ENCODE peak calls at places on chromosomes 1 and 21, in nine cellular contexts. One of them, this sample, is unnamed.

GRCh38 chr1:153922076-153922837 is 515 bp downstream of the GATAD2B start:
- DNase-seq in neural progenitor cell: peak
- DNase-seq in colonic mucosa: peak
- DNase-seq in sigmoid colon: no peak
- DNase-seq in brain microvascular endothelial cell: no peak
- DNase-seq in left ventricle myocardium inferior: peak
- DNase-seq in NB4: peak
- DNase-seq in RWPE1: peak
- DNase-seq in HFFc6: no peak
- DNase-seq in this sample: no peak

GRCh38 chr1:160657477-160657820 is 10.6 kb upstream of the SLAMF1 start:
- DNase-seq in NB4: peak
- DNase-seq in neural progenitor cell: no peak
- DNase-seq in left ventricle myocardium inferior: no peak
- DNase-seq in RWPE1: no peak
- DNase-seq in sigmoid colon: no peak
- DNase-seq in HFFc6: no peak
- DNase-seq in brain microvascular endothelial cell: no peak
- DNase-seq in colonic mucosa: no peak
- DNase-seq in this sample: no peak

GRCh38 chr21:37684577-37684976 is 231.7 kb downstream of the KCNJ6 start:
- DNase-seq in left ventricle myocardium inferior: no peak
- DNase-seq in RWPE1: no peak
- DNase-seq in colonic mucosa: no peak
- DNase-seq in sigmoid colon: no peak
- DNase-seq in NB4: no peak
- DNase-seq in brain microvascular endothelial cell: no peak
- DNase-seq in HFFc6: no peak
- DNase-seq in neural progenitor cell: no peak
- DNase-seq in this sample: no peak

GRCh38 chr1:61491497-61491896 is 233.4 kb downstream of the TM2D1 start:
- DNase-seq in neural progenitor cell: no peak
- DNase-seq in RWPE1: no peak
- DNase-seq in brain microvascular endothelial cell: no peak
- DNase-seq in colonic mucosa: no peak
- DNase-seq in NB4: no peak
- DNase-seq in HFFc6: peak
- DNase-seq in sigmoid colon: peak
- DNase-seq in left ventricle myocardium inferior: no peak
- DNase-seq in this sample: no peak

GRCh38 chr1:7121622-7121988 is 336.4 kb downstream of the CAMTA1 start:
- DNase-seq in sigmoid colon: peak
- DNase-seq in colonic mucosa: no peak
- DNase-seq in brain microvascular endothelial cell: no peak
- DNase-seq in NB4: no peak
- DNase-seq in left ventricle myocardium inferior: peak
- DNase-seq in neural progenitor cell: no peak
- DNase-seq in HFFc6: no peak
- DNase-seq in RWPE1: no peak
- DNase-seq in this sample: no peak

GRCh38 chr1:235417101-235417697 is 50.0 kb downstream of the TBCE start:
- DNase-seq in sigmoid colon: peak
- DNase-seq in HFFc6: peak
- DNase-seq in left ventricle myocardium inferior: no peak
- DNase-seq in brain microvascular endothelial cell: peak
- DNase-seq in colonic mucosa: peak
- DNase-seq in RWPE1: peak
- DNase-seq in NB4: peak
- DNase-seq in neural progenitor cell: peak
- DNase-seq in this sample: no peak

GRCh38 chr1:116738673-116739370 is 15.4 kb upstream of the CD2 start:
- DNase-seq in HFFc6: no peak
- DNase-seq in left ventricle myocardium inferior: no peak
- DNase-seq in colonic mucosa: no peak
- DNase-seq in brain microvascular endothelial cell: no peak
- DNase-seq in NB4: no peak
- DNase-seq in sigmoid colon: no peak
- DNase-seq in neural progenitor cell: no peak
- DNase-seq in RWPE1: no peak
- DNase-seq in this sample: no peak

GRCh38 chr1:12615166-12615915 is 2.7 kb downstream of the DHRS3 start:
- DNase-seq in NB4: peak
- DNase-seq in neural progenitor cell: no peak
- DNase-seq in sigmoid colon: peak
- DNase-seq in HFFc6: peak
- DNase-seq in left ventricle myocardium inferior: no peak
- DNase-seq in RWPE1: no peak
- DNase-seq in colonic mucosa: peak
- DNase-seq in brain microvascular endothelial cell: no peak
- DNase-seq in this sample: no peak

GRCh38 chr1:224635356-224635755 is 19.2 kb downstream of the CNIH3 start:
- DNase-seq in left ventricle myocardium inferior: no peak
- DNase-seq in neural progenitor cell: no peak
- DNase-seq in NB4: no peak
- DNase-seq in brain microvascular endothelial cell: peak
- DNase-seq in sigmoid colon: no peak
- DNase-seq in HFFc6: peak
- DNase-seq in colonic mucosa: no peak
- DNase-seq in RWPE1: peak
- DNase-seq in this sample: no peak

GRCh38 chr1:224629965-224630364 is 13.8 kb downstream of the CNIH3 start:
- DNase-seq in brain microvascular endothelial cell: no peak
- DNase-seq in NB4: no peak
- DNase-seq in HFFc6: no peak
- DNase-seq in RWPE1: no peak
- DNase-seq in sigmoid colon: no peak
- DNase-seq in colonic mucosa: no peak
- DNase-seq in neural progenitor cell: no peak
- DNase-seq in left ventricle myocardium inferior: no peak
- DNase-seq in this sample: no peak

GRCh38 chr1:224632381-224632871 is 16.3 kb downstream of the CNIH3 start:
- DNase-seq in left ventricle myocardium inferior: no peak
- DNase-seq in colonic mucosa: no peak
- DNase-seq in brain microvascular endothelial cell: peak
- DNase-seq in sigmoid colon: no peak
- DNase-seq in neural progenitor cell: no peak
- DNase-seq in NB4: no peak
- DNase-seq in RWPE1: no peak
- DNase-seq in HFFc6: peak
- DNase-seq in this sample: no peak

GRCh38 chr1:224631471-224632105 is 15.5 kb downstream of the CNIH3 start:
- DNase-seq in HFFc6: no peak
- DNase-seq in brain microvascular endothelial cell: no peak
- DNase-seq in RWPE1: no peak
- DNase-seq in left ventricle myocardium inferior: no peak
- DNase-seq in colonic mucosa: no peak
- DNase-seq in neural progenitor cell: no peak
- DNase-seq in sigmoid colon: no peak
- DNase-seq in NB4: no peak
- DNase-seq in this sample: no peak

GRCh38 chr1:224632921-224633321 is 16.8 kb downstream of the CNIH3 start:
- DNase-seq in left ventricle myocardium inferior: no peak
- DNase-seq in RWPE1: no peak
- DNase-seq in neural progenitor cell: peak
- DNase-seq in NB4: no peak
- DNase-seq in HFFc6: peak
- DNase-seq in sigmoid colon: no peak
- DNase-seq in brain microvascular endothelial cell: no peak
- DNase-seq in colonic mucosa: no peak
- DNase-seq in this sample: no peak
- TF ChIP-seq CTCF in left ventricle myocardium inferior: no peak
- TF ChIP-seq CTCF in RWPE1: no peak
- TF ChIP-seq CTCF in neural progenitor cell: no peak
- TF ChIP-seq CTCF in NB4: no peak
- TF ChIP-seq CTCF in HFFc6: peak
- TF ChIP-seq CTCF in sigmoid colon: no peak
- TF ChIP-seq CTCF in brain microvascular endothelial cell: no peak
- TF ChIP-seq CTCF in colonic mucosa: no peak
- TF ChIP-seq CTCF in this sample: no peak

GRCh38 chr1:14784790-14785773 is 186.6 kb downstream of the KAZN start:
- DNase-seq in brain microvascular endothelial cell: no peak
- DNase-seq in colonic mucosa: no peak
- DNase-seq in NB4: no peak
- DNase-seq in HFFc6: no peak
- DNase-seq in sigmoid colon: no peak
- DNase-seq in neural progenitor cell: no peak
- DNase-seq in RWPE1: no peak
- DNase-seq in left ventricle myocardium inferior: no peak
- DNase-seq in this sample: no peak

GRCh38 chr1:14783592-14783886 is 185.1 kb downstream of the KAZN start:
- DNase-seq in NB4: no peak
- DNase-seq in colonic mucosa: no peak
- DNase-seq in HFFc6: no peak
- DNase-seq in brain microvascular endothelial cell: no peak
- DNase-seq in sigmoid colon: no peak
- DNase-seq in left ventricle myocardium inferior: no peak
- DNase-seq in neural progenitor cell: no peak
- DNase-seq in RWPE1: no peak
- DNase-seq in this sample: no peak

GRCh38 chr1:14781811-14782210 is 183.3 kb downstream of the KAZN start:
- DNase-seq in HFFc6: no peak
- DNase-seq in NB4: no peak
- DNase-seq in neural progenitor cell: no peak
- DNase-seq in sigmoid colon: no peak
- DNase-seq in colonic mucosa: no peak
- DNase-seq in RWPE1: no peak
- DNase-seq in brain microvascular endothelial cell: no peak
- DNase-seq in left ventricle myocardium inferior: no peak
- DNase-seq in this sample: no peak

GRCh38 chr1:14780271-14780670 is 181.8 kb downstream of the KAZN start:
- DNase-seq in brain microvascular endothelial cell: no peak
- DNase-seq in colonic mucosa: no peak
- DNase-seq in NB4: peak
- DNase-seq in RWPE1: no peak
- DNase-seq in sigmoid colon: no peak
- DNase-seq in HFFc6: no peak
- DNase-seq in left ventricle myocardium inferior: no peak
- DNase-seq in neural progenitor cell: no peak
- DNase-seq in this sample: no peak

DNA sequence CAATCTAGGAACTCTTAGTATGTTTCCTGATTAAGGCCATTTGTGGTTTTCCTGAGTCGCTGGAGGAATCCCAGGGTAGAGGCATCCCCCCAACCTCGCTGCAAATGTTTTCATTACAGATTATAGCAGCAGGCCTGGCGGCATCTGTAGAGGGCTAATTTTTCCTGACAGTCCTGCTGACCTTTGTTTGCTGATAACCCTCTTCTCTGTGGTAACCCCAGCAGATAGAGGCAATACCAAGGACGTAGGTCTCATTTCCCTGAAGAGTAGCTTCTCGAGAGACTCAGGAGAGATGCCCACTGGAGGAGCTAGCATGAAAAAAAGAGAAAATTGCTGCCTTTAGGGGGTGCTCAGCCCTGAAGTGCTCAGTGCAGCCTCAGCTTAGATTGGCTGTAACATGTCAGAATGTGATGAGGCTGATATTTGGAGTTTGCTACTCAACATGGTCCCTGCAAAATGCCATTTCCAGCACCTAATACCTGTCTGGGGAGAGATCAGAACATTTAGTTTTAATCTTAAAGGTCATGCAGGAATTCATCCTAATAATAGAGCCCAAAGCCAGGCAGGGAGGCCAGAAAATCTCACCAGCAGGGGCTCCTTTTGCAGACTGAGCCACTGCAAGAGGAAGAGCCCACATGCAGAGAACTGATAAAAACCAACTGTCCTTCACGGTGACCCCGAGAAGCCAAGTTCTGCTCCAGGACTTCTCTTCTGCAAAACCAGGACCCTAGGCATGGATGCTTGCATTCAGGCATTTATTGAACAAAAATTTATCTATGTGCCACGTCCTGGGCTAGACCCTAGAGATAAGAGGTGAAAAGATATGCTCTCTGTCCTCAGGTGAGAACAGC is 184.5 kb downstream of the KAZN start:
- DNase-seq in sigmoid colon: no peak
- DNase-seq in NB4: peak
- DNase-seq in neural progenitor cell: no peak
- DNase-seq in RWPE1: no peak
- DNase-seq in HFFc6: no peak
- DNase-seq in left ventricle myocardium inferior: no peak
- DNase-seq in colonic mucosa: no peak
- DNase-seq in brain microvascular endothelial cell: no peak
- DNase-seq in this sample: no peak
- TF ChIP-seq CTCF in sigmoid colon: no peak
- TF ChIP-seq CTCF in NB4: peak
- TF ChIP-seq CTCF in neural progenitor cell: peak
- TF ChIP-seq CTCF in RWPE1: no peak
- TF ChIP-seq CTCF in HFFc6: peak
- TF ChIP-seq CTCF in left ventricle myocardium inferior: no peak
- TF ChIP-seq CTCF in colonic mucosa: no peak
- TF ChIP-seq CTCF in brain microvascular endothelial cell: peak
- TF ChIP-seq CTCF in this sample: no peak

GRCh38 chr1:212916395-212917133 is 33.8 kb upstream of the VASH2 start:
- DNase-seq in colonic mucosa: peak
- DNase-seq in left ventricle myocardium inferior: peak
- DNase-seq in neural progenitor cell: peak
- DNase-seq in brain microvascular endothelial cell: no peak
- DNase-seq in RWPE1: no peak
- DNase-seq in sigmoid colon: no peak
- DNase-seq in HFFc6: no peak
- DNase-seq in NB4: peak
- DNase-seq in this sample: no peak

GRCh38 chr1:212914789-212915188 is 35.6 kb upstream of the VASH2 start:
- DNase-seq in RWPE1: no peak
- DNase-seq in sigmoid colon: no peak
- DNase-seq in colonic mucosa: no peak
- DNase-seq in HFFc6: no peak
- DNase-seq in left ventricle myocardium inferior: no peak
- DNase-seq in brain microvascular endothelial cell: no peak
- DNase-seq in neural progenitor cell: peak
- DNase-seq in NB4: no peak
- DNase-seq in this sample: no peak

GRCh38 chr1:212917134-212917485 is 33.2 kb upstream of the VASH2 start:
- DNase-seq in NB4: no peak
- DNase-seq in neural progenitor cell: no peak
- DNase-seq in brain microvascular endothelial cell: no peak
- DNase-seq in RWPE1: no peak
- DNase-seq in HFFc6: no peak
- DNase-seq in colonic mucosa: no peak
- DNase-seq in left ventricle myocardium inferior: no peak
- DNase-seq in sigmoid colon: no peak
- DNase-seq in this sample: no peak

GRCh38 chr1:212917858-212918257 is 32.5 kb upstream of the VASH2 start:
- DNase-seq in brain microvascular endothelial cell: no peak
- DNase-seq in sigmoid colon: no peak
- DNase-seq in neural progenitor cell: no peak
- DNase-seq in RWPE1: no peak
- DNase-seq in left ventricle myocardium inferior: no peak
- DNase-seq in colonic mucosa: no peak
- DNase-seq in NB4: no peak
- DNase-seq in HFFc6: no peak
- DNase-seq in this sample: no peak

GRCh38 chr1:212915245-212916091 is 34.9 kb upstream of the VASH2 start:
- DNase-seq in RWPE1: no peak
- DNase-seq in HFFc6: no peak
- DNase-seq in colonic mucosa: no peak
- DNase-seq in sigmoid colon: peak
- DNase-seq in left ventricle myocardium inferior: peak
- DNase-seq in NB4: peak
- DNase-seq in brain microvascular endothelial cell: peak
- DNase-seq in neural progenitor cell: peak
- DNase-seq in this sample: no peak
- TF ChIP-seq CTCF in RWPE1: no peak
- TF ChIP-seq CTCF in HFFc6: peak
- TF ChIP-seq CTCF in colonic mucosa: no peak
- TF ChIP-seq CTCF in sigmoid colon: peak
- TF ChIP-seq CTCF in left ventricle myocardium inferior: peak
- TF ChIP-seq CTCF in NB4: peak
- TF ChIP-seq CTCF in brain microvascular endothelial cell: peak
- TF ChIP-seq CTCF in neural progenitor cell: peak
- TF ChIP-seq CTCF in this sample: no peak

GRCh38 chr1:174413632-174414031 is 34.1 kb upstream of the GPR52 start:
- DNase-seq in RWPE1: no peak
- DNase-seq in colonic mucosa: no peak
- DNase-seq in neural progenitor cell: peak
- DNase-seq in sigmoid colon: no peak
- DNase-seq in left ventricle myocardium inferior: no peak
- DNase-seq in HFFc6: no peak
- DNase-seq in brain microvascular endothelial cell: no peak
- DNase-seq in NB4: no peak
- DNase-seq in this sample: no peak
- TF ChIP-seq CTCF in RWPE1: no peak
- TF ChIP-seq CTCF in colonic mucosa: no peak
- TF ChIP-seq CTCF in neural progenitor cell: peak
- TF ChIP-seq CTCF in sigmoid colon: no peak
- TF ChIP-seq CTCF in left ventricle myocardium inferior: peak
- TF ChIP-seq CTCF in HFFc6: peak
- TF ChIP-seq CTCF in brain microvascular endothelial cell: peak
- TF ChIP-seq CTCF in NB4: no peak
- TF ChIP-seq CTCF in this sample: no peak

This sample was measured in coronary artery.